ENCODE peak calls at places on chromosomes 5 and 9, in nine cellular contexts. M is left lung, N is psoas muscle, G is OCI-LY7, E is neural progenitor cell, O is AG04449, U is epithelial cell of esophagus, I is GM06990, D is sigmoid colon. W is an unnamed sample.

GRCh38 chr5:66248874-66249273 is 104.8 kb downstream of the SREK1 start:
- DNase-seq in M (no peak), N (no peak), G (no peak), E (no peak), O (no peak), U (peak; percentile 13), I (no peak), D (no peak), W (no peak)

GRCh38 chr5:169629847-169630548 is 7.1 kb upstream of the DOCK2 start:
- DNase-seq in M (no peak), N (no peak), G (no peak), E (no peak), O (peak; percentile 62), U (peak; percentile 67), I (no peak), D (no peak), W (peak; percentile 83)

GRCh38 chr9:133632806-133633680 is 3.1 kb upstream of the DBH start:
- DNase-seq in M (peak; percentile 52), N (peak; percentile 28), G (no peak), E (no peak), O (no peak), U (no peak), I (no peak), D (no peak), W (no peak)

GRCh38 chr5:38751103-38751502 is 94.7 kb upstream of the OSMR start:
- DNase-seq in M (no peak), N (no peak), G (no peak), E (no peak), O (no peak), U (no peak), I (no peak), D (no peak), W (peak; percentile 42)

GRCh38 chr5:72555871-72556270 is 48.7 kb upstream of the ZNF366 start:
- DNase-seq in M (no peak), N (no peak), G (no peak), E (peak; percentile 38), O (no peak), U (no peak), I (no peak), D (no peak), W (peak; percentile 21)

GRCh38 chr9:125337282-125337681 is 75.7 kb downstream of the GAPVD1 start:
- DNase-seq in M (no peak), N (no peak), G (no peak), E (peak; percentile 18), O (no peak), U (no peak), I (no peak), D (no peak), W (no peak)

GRCh38 chr5:88674262-88675158 is 208.5 kb downstream of the MEF2C start:
- DNase-seq in M (peak; percentile 76), N (no peak), G (peak; percentile 91), E (peak; percentile 60), O (no peak), U (peak; percentile 26), I (peak; percentile 80), D (no peak), W (no peak)

GRCh38 chr9:89538874-89539273 is 41.0 kb upstream of the SEMA4D start:
- DNase-seq in M (no peak), N (no peak), G (no peak), E (no peak), O (no peak), U (no peak), I (no peak), D (no peak), W (no peak)

GRCh38 chr9:131407717-131408195 is 13.9 kb downstream of the PRRC2B start:
- DNase-seq in M (no peak), N (no peak), G (no peak), E (peak; percentile 78), O (no peak), U (peak; percentile 73), I (no peak), D (peak; percentile 80), W (peak; percentile 70)

GRCh38 chr5:160272889-160273288 is 39.5 kb downstream of the CCNJL start:
- DNase-seq in M (no peak), N (no peak), G (no peak), E (no peak), O (no peak), U (no peak), I (no peak), D (no peak), W (no peak)

GRCh38 chr5:124790261-124790894 is 43.9 kb upstream of the ZNF608 start:
- DNase-seq in M (no peak), N (no peak), G (no peak), E (no peak), O (no peak), U (peak; percentile 80), I (no peak), D (no peak), W (peak; percentile 62)

GRCh38 chr9:112601646-112602045 is 115.0 kb downstream of the KIAA1958 start:
- DNase-seq in M (no peak), N (no peak), G (no peak), E (no peak), O (no peak), U (peak; percentile 36), I (no peak), D (no peak), W (peak; percentile 56)

GRCh38 chr5:73160239-73160671 is 12.7 kb upstream of the TMEM174 start:
- DNase-seq in M (no peak), N (no peak), G (peak; percentile 79), E (no peak), O (no peak), U (no peak), I (peak; percentile 56), D (no peak), W (no peak)

DNA sequence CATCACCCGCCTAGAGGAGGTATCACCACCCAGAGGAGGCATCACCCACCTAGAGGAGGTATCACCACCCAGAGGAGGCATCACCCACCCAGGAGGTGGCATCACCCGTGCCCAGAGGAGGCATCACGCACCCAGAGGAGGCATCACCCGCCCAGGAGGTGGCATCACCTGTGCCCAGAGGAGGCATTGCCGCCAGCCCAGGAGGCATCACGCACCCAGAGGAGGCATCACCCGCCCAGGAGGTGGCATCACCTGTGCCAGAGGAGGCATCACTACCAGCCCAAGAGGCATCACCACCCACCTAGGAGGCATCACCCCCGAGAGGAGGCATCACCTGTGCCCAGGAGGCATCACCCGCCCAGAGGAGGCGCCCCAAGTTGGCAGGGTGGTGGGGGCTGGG is 2.6 kb downstream of the NOTCH1 start:
- DNase-seq in M (no peak), N (no peak), G (no peak), E (no peak), O (no peak), U (no peak), I (no peak), D (no peak), W (no peak)
- H3K4me3 ChIP-seq in M (peak overlapping the region; percentile 96), N (peak overlapping the region; percentile 78), G (no peak overlapping the region), E (no peak overlapping the region), O (no peak overlapping the region), U (peak overlapping the region; percentile 94), I (no peak overlapping the region), D (no peak overlapping the region), W (no peak overlapping the region)

DNA sequence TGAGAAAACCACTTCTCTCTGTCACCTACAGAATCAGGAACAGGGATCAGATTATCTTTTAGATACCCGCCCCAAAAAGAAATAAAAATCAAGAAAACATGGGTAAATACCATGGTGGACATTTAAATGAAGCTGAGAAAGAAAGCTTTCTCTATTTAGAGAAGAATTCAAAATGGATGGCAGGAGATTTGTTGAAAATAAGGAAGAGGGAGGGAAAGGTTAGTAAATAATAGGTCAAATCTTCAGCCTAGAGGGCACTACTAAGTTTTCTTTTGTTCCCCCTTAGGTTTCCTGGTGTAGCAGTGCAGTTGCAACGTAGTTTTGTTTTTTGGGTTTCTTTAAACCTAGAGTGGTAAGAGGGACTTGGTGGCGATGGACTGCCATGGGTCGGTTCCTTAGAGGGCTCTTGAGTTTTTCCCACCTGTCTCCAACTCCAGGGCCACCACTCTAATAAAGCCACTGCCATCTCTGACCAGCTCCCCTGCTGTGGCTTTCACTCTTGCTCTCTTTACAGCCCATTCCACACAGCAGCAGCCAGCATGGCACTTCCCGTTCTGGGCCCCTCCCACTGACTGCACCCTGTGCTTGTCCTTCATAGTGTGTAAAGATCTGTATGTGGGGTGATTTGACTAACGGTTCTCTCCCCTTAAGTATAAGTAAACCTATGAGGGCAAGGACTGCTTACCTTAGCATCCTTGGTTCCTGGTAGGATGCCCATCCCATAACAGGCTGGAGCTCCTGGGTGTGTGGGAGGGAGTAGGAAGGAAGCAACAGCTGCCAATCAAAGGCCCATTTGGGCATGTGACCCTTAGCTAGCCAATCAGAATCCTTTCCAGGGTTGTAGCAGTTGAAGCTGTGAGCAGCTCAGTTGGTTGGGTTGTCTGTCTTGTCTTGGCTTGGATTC is 118.3 kb downstream of the SLC1A3 start:
- DNase-seq in M (peak; percentile 88), N (peak; percentile 56), G (peak; percentile 90), E (no peak), O (no peak), U (peak; percentile 11), I (peak; percentile 82), D (no peak), W (no peak)
- TF ChIP-seq CTCF in M (no peak), N (no peak), G (peak; percentile 51), E (no peak), O (no peak), U (no peak), I (no peak), D (no peak), W (no peak)

GRCh38 chr5:171979606-171980005 is 26.8 kb downstream of the FBXW11 start:
- DNase-seq in M (no peak), N (no peak), G (no peak), E (no peak), O (no peak), U (no peak), I (no peak), D (no peak), W (no peak)
- H3K4me3 ChIP-seq in M (no peak overlapping the region), N (no peak overlapping the region), G (no peak overlapping the region), E (no peak overlapping the region), O (no peak overlapping the region), U (no peak overlapping the region), I (no peak overlapping the region), D (no peak overlapping the region), W (no peak overlapping the region)

GRCh38 chr9:114503522-114504340 is 1.5 kb downstream of the WHRN start:
- DNase-seq in M (no peak), N (no peak), G (no peak), E (no peak), O (no peak), U (no peak), I (no peak), D (no peak), W (no peak)

GRCh38 chr9:114506082-114506390 is 763 bp upstream of the WHRN start:
- DNase-seq in M (no peak), N (no peak), G (no peak), E (no peak), O (no peak), U (no peak), I (no peak), D (no peak), W (no peak)

GRCh38 chr9:114504341-114505186 is 709 bp downstream of the WHRN start:
- DNase-seq in M (peak; percentile 88), N (peak; percentile 68), G (no peak), E (peak; percentile 84), O (no peak), U (peak; percentile 34), I (no peak), D (peak; percentile 80), W (peak; percentile 40)

GRCh38 chr9:114505187-114506081 is at the start of gene WHRN:
- DNase-seq in M (peak; percentile 97), N (peak; percentile 92), G (peak; percentile 82), E (peak; percentile 98), O (no peak), U (peak; percentile 93), I (peak; percentile 71), D (peak; percentile 98), W (peak; percentile 82)

DNA sequence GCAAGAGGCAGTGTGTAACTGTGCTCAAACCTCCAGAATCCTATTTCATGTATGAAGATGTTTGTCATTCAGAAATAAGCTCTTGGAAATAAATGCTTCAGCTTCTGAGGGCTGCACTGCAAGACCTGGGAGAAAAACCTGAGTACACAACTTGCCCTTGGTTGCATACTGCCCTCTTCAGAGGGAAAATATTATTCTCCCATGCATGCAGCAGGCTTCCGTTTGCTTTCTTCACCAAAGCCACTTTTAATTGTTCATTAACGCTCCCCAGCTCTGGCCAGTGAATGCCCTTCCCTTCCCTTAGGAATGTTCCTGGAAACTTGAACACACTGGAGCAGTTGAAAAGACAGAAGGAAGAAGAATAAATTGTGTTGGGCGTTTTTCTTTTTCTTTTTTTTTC is 2.5 kb upstream of the WHRN start:
- DNase-seq in M (no peak), N (no peak), G (peak; percentile 64), E (peak; percentile 57), O (no peak), U (peak; percentile 54), I (no peak), D (no peak), W (peak; percentile 67)
- TF ChIP-seq CTCF in M (peak; percentile 11), N (no peak), G (peak; percentile 81), E (peak; percentile 36), O (peak; percentile 16), U (peak; percentile 69), I (peak; percentile 45), D (no peak), W (peak; percentile 62)